ENCODE peak calls at places on chromosomes 1 and 21, in eight cellular contexts. Q is breast epithelium, L is prostate gland, Y is IMR-90, R is sigmoid colon, S is mammary epithelial cell, D is adrenal gland, N is HepG2. M is an unnamed sample.

GRCh38 chr1:218351617-218352438 is 6.7 kb downstream of the TGFB2 start:
- DNase-seq in Q (no peak), L (no peak), Y (peak; percentile 66), R (peak; percentile 82), S (peak; percentile 21), D (peak; percentile 26), N (no peak), M (no peak)

GRCh38 chr1:14913475-14914155 is 239.9 kb upstream of the TMEM51 start:
- DNase-seq in Q (no peak), L (peak; percentile 75), Y (no peak), R (no peak), S (peak; percentile 85), D (no peak), N (no peak), M (no peak)

GRCh38 chr21:42565206-42565810 is 51.7 kb downstream of the SLC37A1 start:
- DNase-seq in Q (peak; percentile 42), L (no peak), Y (no peak), R (peak; percentile 54), S (no peak), D (peak; percentile 9), N (no peak), M (no peak)

GRCh38 chr1:85465791-85466134 is 804 bp upstream of the DDAH1 start:
- DNase-seq in Q (no peak), L (no peak), Y (peak; percentile 66), R (no peak), S (no peak), D (no peak), N (no peak), M (no peak)

GRCh38 chr1:88935522-88936222 is 44.3 kb upstream of the GTF2B start:
- DNase-seq in Q (no peak), L (no peak), Y (peak; percentile 52), R (no peak), S (no peak), D (no peak), N (peak; percentile 93), M (no peak)

GRCh38 chr21:17451364-17451869 is 61.4 kb upstream of the CXADR start:
- DNase-seq in Q (no peak), L (no peak), Y (peak; percentile 89), R (no peak), S (peak; percentile 76), D (no peak), N (peak; percentile 28), M (no peak)

GRCh38 chr1:79198841-79199240 is 192.3 kb upstream of the ADGRL4 start:
- DNase-seq in Q (no peak), L (no peak), Y (peak; percentile 61), R (no peak), S (peak; percentile 68), D (no peak), N (no peak), M (no peak)

GRCh38 chr1:6351480-6352137 is 42.0 kb downstream of the ACOT7 start:
- DNase-seq in Q (no peak), L (peak; percentile 53), Y (no peak), R (peak; percentile 74), S (peak; percentile 51), D (peak; percentile 92), N (no peak), M (no peak)

GRCh38 chr1:43796111-43796581 is 88.8 kb downstream of the ST3GAL3 start:
- DNase-seq in Q (no peak), L (no peak), Y (peak; percentile 77), R (no peak), S (peak; percentile 27), D (peak; percentile 29), N (no peak), M (no peak)

GRCh38 chr1:155940993-155941844 is at the start of gene RXFP4:
- DNase-seq in Q (no peak), L (no peak), Y (no peak), R (no peak), S (no peak), D (no peak), N (peak; percentile 50), M (no peak)

GRCh38 chr1:24870551-24871195 is 59.4 kb downstream of the RUNX3 start:
- DNase-seq in Q (no peak), L (no peak), Y (no peak), R (no peak), S (no peak), D (no peak), N (no peak), M (no peak)

GRCh38 chr1:64212023-64212422 is 8.6 kb downstream of the UBE2U start:
- DNase-seq in Q (no peak), L (no peak), Y (peak; percentile 91), R (no peak), S (peak; percentile 32), D (no peak), N (no peak), M (no peak)

GRCh38 chr1:209383422-209383821 is 200.1 kb upstream of the CAMK1G start:
- DNase-seq in Q (no peak), L (peak; percentile 45), Y (no peak), R (no peak), S (peak; percentile 86), D (no peak), N (no peak), M (no peak)

GRCh38 chr1:29985376-29985945 is 737.9 kb downstream of the MATN1 start:
- DNase-seq in Q (no peak), L (no peak), Y (no peak), R (no peak), S (no peak), D (no peak), N (no peak), M (no peak)

GRCh38 chr1:109704173-109704572 is 7.9 kb upstream of the GSTM5 start:
- DNase-seq in Q (no peak), L (no peak), Y (peak; percentile 0), R (no peak), S (no peak), D (no peak), N (peak; percentile 19), M (no peak)

GRCh38 chr1:26761217-26761616 is 26.5 kb upstream of the PIGV start:
- DNase-seq in Q (no peak), L (no peak), Y (no peak), R (no peak), S (no peak), D (no peak), N (no peak), M (no peak)

GRCh38 chr1:242033331-242033956 is 34.5 kb upstream of the MAP1LC3C start:
- DNase-seq in Q (no peak), L (no peak), Y (no peak), R (no peak), S (no peak), D (peak; percentile 87), N (no peak), M (no peak)

GRCh38 chr1:9321480-9321849 is 28.8 kb downstream of the SPSB1 start:
- DNase-seq in Q (no peak), L (no peak), Y (peak; percentile 91), R (no peak), S (peak; percentile 86), D (peak; percentile 62), N (no peak), M (no peak)

DNA sequence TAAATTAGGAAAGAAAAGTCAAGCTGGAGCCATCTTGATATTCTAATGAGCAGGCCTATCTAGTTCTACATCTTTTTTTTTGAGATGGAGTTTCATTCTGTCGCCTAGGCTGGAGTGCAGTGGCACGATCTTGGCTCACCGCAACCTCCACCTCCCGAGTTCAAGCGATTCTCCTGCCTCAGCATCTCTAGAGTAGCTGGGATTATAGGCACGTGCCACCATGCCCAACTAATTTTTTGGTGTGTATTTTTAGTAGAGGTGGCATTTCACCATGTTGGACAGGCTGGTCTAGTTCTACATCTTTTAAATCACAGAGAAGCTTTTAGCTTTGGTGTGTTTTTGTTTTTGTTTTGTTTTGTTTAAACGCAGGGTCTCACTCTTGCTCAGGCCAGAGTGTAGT is 6.8 kb downstream of the TMEM69 start:
- DNase-seq in Q (no peak), L (no peak), Y (no peak), R (no peak), S (no peak), D (no peak), N (no peak), M (no peak)
- H3K36me3 ChIP-seq in Q (no peaks in the 10 kb centered on the region), L (no peaks in the 10 kb centered on the region), Y (peaks cover 16% of the 10 kb centered on the region), R (peaks cover 4% of the 10 kb centered on the region), S (peaks cover 26% of the 10 kb centered on the region), D (no peaks in the 10 kb centered on the region), N (peaks cover 25% of the 10 kb centered on the region), M (peaks cover 4% of the 10 kb centered on the region)

GRCh38 chr1:211415700-211416099 is 76.3 kb downstream of the RD3 start:
- DNase-seq in Q (no peak), L (no peak), Y (no peak), R (no peak), S (no peak), D (no peak), N (no peak), M (no peak)
- H3K9me3 ChIP-seq in Q (no peaks in the 10 kb centered on the region), L (no peaks in the 10 kb centered on the region), Y (no peaks in the 10 kb centered on the region), R (no peaks in the 10 kb centered on the region), S (no peaks in the 10 kb centered on the region), D (no peaks in the 10 kb centered on the region), N (no peaks in the 10 kb centered on the region), M (no peaks in the 10 kb centered on the region)

GRCh38 chr1:160224606-160225005 is 19.4 kb downstream of the PEA15 start:
- DNase-seq in Q (no peak), L (no peak), Y (no peak), R (no peak), S (peak; percentile 66), D (no peak), N (no peak), M (no peak)
- H3K36me3 ChIP-seq in Q (peaks cover 12% of the 10 kb centered on the region), L (peaks cover 19% of the 10 kb centered on the region), Y (peaks cover 45% of the 10 kb centered on the region), R (peaks cover 29% of the 10 kb centered on the region), S (peaks cover 26% of the 10 kb centered on the region), D (no peaks in the 10 kb centered on the region), N (peaks cover 82% of the 10 kb centered on the region), M (peaks cover 17% of the 10 kb centered on the region)

GRCh38 chr1:2820731-2821372 is 19.4 kb upstream of the TTC34 start:
- DNase-seq in Q (no peak), L (no peak), Y (no peak), R (no peak), S (no peak), D (no peak), N (no peak), M (no peak)

GRCh38 chr1:2822621-2823145 is 21.2 kb upstream of the TTC34 start:
- DNase-seq in Q (no peak), L (no peak), Y (no peak), R (no peak), S (no peak), D (no peak), N (no peak), M (no peak)

GRCh38 chr1:2821373-2821955 is 20.0 kb upstream of the TTC34 start:
- DNase-seq in Q (no peak), L (no peak), Y (no peak), R (no peak), S (no peak), D (no peak), N (no peak), M (no peak)

GRCh38 chr1:2823921-2824660 is 22.6 kb upstream of the TTC34 start:
- DNase-seq in Q (no peak), L (no peak), Y (no peak), R (no peak), S (no peak), D (no peak), N (no peak), M (no peak)

DNA sequence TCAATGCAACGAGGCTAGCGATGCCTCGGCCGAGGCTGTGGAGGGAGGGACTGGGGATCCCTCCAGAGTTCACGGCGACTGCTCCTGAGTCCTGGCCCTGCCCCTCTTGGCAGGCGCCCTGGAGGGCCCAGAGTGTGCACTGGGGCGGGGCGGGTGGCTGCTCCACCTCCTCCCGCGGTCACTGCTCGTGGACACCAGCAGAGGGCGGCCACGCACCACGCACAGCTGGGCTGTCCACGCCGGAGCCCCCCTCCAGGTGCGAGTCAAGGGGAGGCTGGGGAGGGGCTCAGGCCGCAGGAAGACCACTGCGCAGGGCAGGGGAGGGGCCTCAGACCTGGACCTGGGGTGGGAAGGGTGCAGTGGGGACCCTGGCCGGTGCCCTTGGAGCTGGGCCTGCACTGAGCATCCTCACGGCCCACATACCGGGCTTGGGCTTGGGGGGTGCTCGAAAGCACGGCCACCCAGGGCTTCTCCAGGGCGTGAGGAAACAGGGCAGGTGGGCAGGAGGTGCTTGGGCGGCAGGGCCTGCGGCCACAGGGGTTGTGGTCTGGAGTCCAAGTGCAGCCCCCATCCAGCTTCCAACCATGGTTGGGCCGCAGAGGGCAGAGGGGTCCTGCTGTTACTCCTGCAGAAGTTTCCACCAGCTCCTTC is 20.6 kb upstream of the TTC34 start:
- DNase-seq in Q (no peak), L (peak; percentile 14), Y (no peak), R (no peak), S (no peak), D (peak; percentile 39), N (no peak), M (no peak)
- H3K9me3 ChIP-seq in Q (peaks cover 4% of the 10 kb centered on the region), L (no peaks in the 10 kb centered on the region), Y (peaks cover 73% of the 10 kb centered on the region), R (no peaks in the 10 kb centered on the region), S (peaks cover 52% of the 10 kb centered on the region), D (no peaks in the 10 kb centered on the region), N (peaks cover 1% of the 10 kb centered on the region), M (peaks cover 57% of the 10 kb centered on the region)

M was measured in iPS DF 6.9.